ENCODE peak calls at places on chromosomes 11 and 22, in seven cellular contexts. V is aorta, H is HEK293T, Z is fibroblast of mammary gland, R is T-helper 2 cell, P is Right ventricle myocardium superior, D is NCI-H1694 treated with DMSO at 0.1 percent for 48 hours. U is an unnamed sample.
A peak's percentile ranks its signal among the peaks of the same experiment; 100 is the strongest.

GRCh38 chr11:91350931-91351330 is 873.7 kb upstream of the FAT3 start:
- DNase-seq in R (no peak), Z (no peak), V (no peak), H (no peak), P (no peak), D (no peak), U (no peak)

GRCh38 chr11:36492724-36493304 is 17.3 kb downstream of the TRAF6 start:
- DNase-seq in Z (peak; percentile 64), H (peak; percentile 50), V (no peak), P (no peak), D (peak; percentile 42), R (no peak), U (peak; percentile 69)

GRCh38 chr11:75849917-75850316 is 34.9 kb downstream of the UVRAG start:
- DNase-seq in Z (no peak), D (no peak), P (no peak), R (no peak), H (no peak), V (no peak), U (no peak)

GRCh38 chr11:68641880-68642279 is 42.5 kb upstream of the GAL start:
- DNase-seq in D (no peak), V (no peak), H (no peak), P (no peak), R (no peak), Z (no peak), U (no peak)

GRCh38 chr11:43578346-43579170 is 102.0 kb upstream of the HSD17B12 start:
- DNase-seq in D (no peak), P (no peak), Z (peak; percentile 76), H (no peak), R (no peak), V (no peak), U (peak; percentile 53)

GRCh38 chr11:8839306-8839956 is 71.6 kb upstream of the AKIP1 start:
- DNase-seq in R (no peak), Z (no peak), P (no peak), H (no peak), V (no peak), D (no peak), U (no peak)

GRCh38 chr11:64855596-64856304 is 11.3 kb upstream of the CDC42BPG start:
- DNase-seq in H (no peak), Z (no peak), V (no peak), R (no peak), D (no peak), P (no peak), U (no peak)

GRCh38 chr22:35525687-35526332 is 14.8 kb upstream of the RASD2 start:
- DNase-seq in H (no peak), D (no peak), P (no peak), V (no peak), R (no peak), Z (no peak), U (no peak)

GRCh38 chr11:126318642-126319373 is 14.9 kb downstream of the DCPS start:
- DNase-seq in P (peak; percentile 43), H (no peak), R (no peak), V (peak; percentile 64), Z (peak; percentile 98), D (peak; percentile 83), U (peak; percentile 81)

GRCh38 chr11:34587282-34587677 is 33.6 kb upstream of the EHF start:
- DNase-seq in V (no peak), Z (no peak), R (no peak), H (no peak), D (no peak), P (no peak), U (no peak)

U was measured in astrocyte of the hippocampus.